ENCODE peak calls at places on chromosomes 12 and 14, in four cellular contexts. R is NCI-H1092; M is psoas muscle; J is stimulated activated CD4-positive, alpha-beta T cell treated with anti-CD3 and anti-CD28 coated beads, Interleukin-1b, Interleukin-23, amount 100 ng/mL, for 1 hour. X is an unnamed sample.

GRCh38 chr14:73173092-73173735 is 36.9 kb downstream of the PSEN1 start:
- DNase-seq in J (no peak), M (no peak), R (no peak), X (peak; percentile 30)

GRCh38 chr12:57175428-57176138 is 28.2 kb upstream of the LRP1-AS start:
- DNase-seq in R (peak; percentile 67), J (no peak), M (peak; percentile 90), X (peak; percentile 55)

GRCh38 chr14:20350860-20351259 is 7.4 kb downstream of the PARP2 start:
- DNase-seq in J (no peak), R (no peak), M (no peak), X (peak; percentile 19)

GRCh38 chr14:50003213-50004021 is 110.5 kb downstream of the ARF6 start:
- DNase-seq in J (peak; percentile 23), R (peak; percentile 61), M (peak; percentile 90), X (peak; percentile 67)

GRCh38 chr12:14834502-14834901 is 8.8 kb downstream of the ART4 start:
- DNase-seq in R (no peak), M (no peak), J (no peak), X (no peak)

GRCh38 chr14:61526405-61527312 is 168.7 kb upstream of the HIF1A start:
- DNase-seq in R (no peak), J (no peak), M (peak; percentile 78), X (no peak)

GRCh38 chr12:75650989-75651695 is 139.7 kb upstream of the KRR1 start:
- DNase-seq in J (no peak), R (no peak), M (no peak), X (no peak)

GRCh38 chr12:20946732-20947131 is 136.2 kb downstream of the SLCO1B3 start:
- DNase-seq in R (no peak), J (no peak), M (no peak), X (no peak)

GRCh38 chr12:110582286-110583136 is 607 bp downstream of the PPTC7 start:
- DNase-seq in R (no peak), J (peak; percentile 64), M (peak; percentile 84), X (peak; percentile 50)

GRCh38 chr12:34597548-34598351 is 575.5 kb downstream of the ALG10 start:
- DNase-seq in J (no peak), M (peak; percentile 10), R (no peak), X (no peak)

GRCh38 chr12:52278931-52279682 is 4.7 kb downstream of the KRT86 start:
- DNase-seq in J (peak; percentile 41), M (peak; percentile 86), R (peak; percentile 38), X (peak; percentile 66)

GRCh38 chr14:85471744-85472143 is 58.2 kb upstream of the FLRT2 start:
- DNase-seq in M (no peak), J (no peak), R (no peak), X (peak; percentile 97)

GRCh38 chr14:85483037-85483436 is 46.9 kb upstream of the FLRT2 start:
- DNase-seq in M (no peak), J (no peak), R (no peak), X (peak; percentile 6)

GRCh38 chr12:104454997-104455396 is 1.8 kb upstream of the CHST11 start:
- DNase-seq in R (no peak), M (no peak), J (no peak), X (peak; percentile 71)

GRCh38 chr12:56581418-56582145 is 48.5 kb downstream of the BAZ2A start:
- DNase-seq in J (no peak), M (no peak), R (no peak), X (no peak)

GRCh38 chr12:88062464-88062863 is 33.3 kb upstream of the C12orf50 start:
- DNase-seq in R (no peak), J (no peak), M (no peak), X (no peak)

GRCh38 chr12:1594045-1594294 is 411 bp downstream of the FBXL14 start:
- DNase-seq in M (peak; percentile 84), J (no peak), R (peak; percentile 39), X (peak; percentile 77)

GRCh38 chr12:53336137-53336785 is at the start of gene SP7:
- DNase-seq in M (peak; percentile 38), R (no peak), J (no peak), X (no peak)

GRCh38 chr14:53368714-53369191 is 215.6 kb upstream of the DDHD1 start:
- DNase-seq in J (no peak), R (no peak), M (no peak), X (peak; percentile 94)

GRCh38 chr12:24778486-24779304 is 170.2 kb downstream of the BCAT1 start:
- DNase-seq in R (no peak), J (no peak), M (no peak), X (peak; percentile 59)

GRCh38 chr12:56158926-56159461 is 835 bp downstream of the MYL6 start:
- DNase-seq in J (no peak), R (no peak), M (peak; percentile 92), X (peak; percentile 68)

GRCh38 chr14:91303091-91303923 is 58.8 kb upstream of the GPR68 start:
- DNase-seq in J (no peak), M (peak; percentile 67), R (no peak), X (no peak)

GRCh38 chr12:123772074-123772473 is 10.0 kb downstream of the DNAH10 start:
- DNase-seq in J (no peak), M (no peak), R (no peak), X (no peak)

GRCh38 chr12:132400011-132400641 is 70.7 kb upstream of the GALNT9 start:
- DNase-seq in M (peak; percentile 50), R (peak; percentile 59), J (no peak), X (no peak)

GRCh38 chr14:97353102-97353501 is 555.9 kb downstream of the VRK1 start:
- DNase-seq in M (no peak), R (no peak), J (no peak), X (no peak)

GRCh38 chr14:22848391-22849164 is 12.2 kb downstream of the MMP14 start:
- DNase-seq in R (peak; percentile 46), J (no peak), M (peak; percentile 86), X (peak; percentile 88)